ENCODE peak calls at places on chromosomes 1 and 21, in four cellular contexts. One of them, this sample, is unnamed. For H3K4me1, the result is how much of the 10 kb centered on the place peaks cover.

GRCh38 chr1:247905899-247906503 is 10.6 kb downstream of the OR2W3 start:
- DNase-seq in sigmoid colon: no peak
- DNase-seq in fibroblast of lung: no peak
- DNase-seq in HCT116: no peak
- DNase-seq in this sample: no peak

GRCh38 chr1:48099011-48099550 is 101.9 kb upstream of the TRABD2B start:
- DNase-seq in HCT116: no peak
- DNase-seq in fibroblast of lung: no peak
- DNase-seq in sigmoid colon: no peak
- DNase-seq in this sample: no peak

GRCh38 chr1:77888429-77889239 is at the start of gene NEXN:
- DNase-seq in HCT116: no peak
- DNase-seq in sigmoid colon: peak
- DNase-seq in fibroblast of lung: peak
- DNase-seq in this sample: peak

GRCh38 chr1:228734881-228735801 is at the start of gene RHOU:
- DNase-seq in sigmoid colon: peak
- DNase-seq in HCT116: peak
- DNase-seq in fibroblast of lung: peak
- DNase-seq in this sample: peak

GRCh38 chr1:4062560-4062959 is 162.5 kb upstream of the C1orf174 start:
- DNase-seq in fibroblast of lung: no peak
- DNase-seq in sigmoid colon: no peak
- DNase-seq in HCT116: no peak
- DNase-seq in this sample: no peak

GRCh38 chr1:8985915-8986813 is 40.1 kb downstream of the SLC2A7 start:
- DNase-seq in HCT116: peak
- DNase-seq in sigmoid colon: peak
- DNase-seq in fibroblast of lung: peak
- DNase-seq in this sample: peak

GRCh38 chr21:18902641-18903040 is 499.1 kb upstream of the TMPRSS15 start:
- DNase-seq in sigmoid colon: no peak
- DNase-seq in HCT116: no peak
- DNase-seq in fibroblast of lung: no peak
- DNase-seq in this sample: no peak

GRCh38 chr1:27668808-27669723 is 2.9 kb downstream of the IFI6 start:
- DNase-seq in sigmoid colon: peak
- DNase-seq in HCT116: no peak
- DNase-seq in fibroblast of lung: peak
- DNase-seq in this sample: no peak

GRCh38 chr1:247204177-247204647 is 32.4 kb upstream of the ZNF124 start:
- DNase-seq in HCT116: no peak
- DNase-seq in fibroblast of lung: no peak
- DNase-seq in sigmoid colon: no peak
- DNase-seq in this sample: no peak

GRCh38 chr1:20551161-20551560 is 1.2 kb upstream of the FAM43B start:
- DNase-seq in HCT116: no peak
- DNase-seq in sigmoid colon: no peak
- DNase-seq in fibroblast of lung: no peak
- DNase-seq in this sample: no peak

GRCh38 chr1:182955596-182956588 is 2.9 kb upstream of the SHCBP1L start:
- DNase-seq in fibroblast of lung: peak
- DNase-seq in sigmoid colon: no peak
- DNase-seq in HCT116: no peak
- DNase-seq in this sample: no peak

GRCh38 chr1:47708658-47709301 is 270.9 kb downstream of the FOXD2 start:
- DNase-seq in HCT116: no peak
- DNase-seq in fibroblast of lung: peak
- DNase-seq in sigmoid colon: peak
- DNase-seq in this sample: no peak

GRCh38 chr1:33741749-33742148 is 122.1 kb upstream of the HMGB4 start:
- DNase-seq in HCT116: no peak
- DNase-seq in sigmoid colon: no peak
- DNase-seq in fibroblast of lung: no peak
- DNase-seq in this sample: no peak

GRCh38 chr1:8563944-8564537 is 246.1 kb downstream of the SLC45A1 start:
- DNase-seq in HCT116: no peak
- DNase-seq in fibroblast of lung: no peak
- DNase-seq in sigmoid colon: no peak
- DNase-seq in this sample: no peak

GRCh38 chr1:186482661-186483255 is 21.8 kb upstream of the PDC start:
- DNase-seq in sigmoid colon: peak
- DNase-seq in fibroblast of lung: peak
- DNase-seq in HCT116: peak
- DNase-seq in this sample: no peak

GRCh38 chr1:22995774-22996173 is 19.9 kb downstream of the TEX46 start:
- DNase-seq in HCT116: no peak
- DNase-seq in fibroblast of lung: no peak
- DNase-seq in sigmoid colon: no peak
- DNase-seq in this sample: no peak

GRCh38 chr1:224502459-224503160 is 68.0 kb upstream of the WDR26 start:
- DNase-seq in sigmoid colon: peak
- DNase-seq in fibroblast of lung: no peak
- DNase-seq in HCT116: no peak
- DNase-seq in this sample: no peak

GRCh38 chr1:224499204-224499603 is 64.6 kb upstream of the WDR26 start:
- DNase-seq in fibroblast of lung: peak
- DNase-seq in sigmoid colon: no peak
- DNase-seq in HCT116: no peak
- DNase-seq in this sample: no peak

GRCh38 chr1:224498574-224499170 is 64.1 kb upstream of the WDR26 start:
- DNase-seq in HCT116: no peak
- DNase-seq in sigmoid colon: no peak
- DNase-seq in fibroblast of lung: peak
- DNase-seq in this sample: peak

GRCh38 chr1:224501836-224502235 is 67.2 kb upstream of the WDR26 start:
- DNase-seq in fibroblast of lung: no peak
- DNase-seq in HCT116: no peak
- DNase-seq in sigmoid colon: no peak
- DNase-seq in this sample: no peak

DNA sequence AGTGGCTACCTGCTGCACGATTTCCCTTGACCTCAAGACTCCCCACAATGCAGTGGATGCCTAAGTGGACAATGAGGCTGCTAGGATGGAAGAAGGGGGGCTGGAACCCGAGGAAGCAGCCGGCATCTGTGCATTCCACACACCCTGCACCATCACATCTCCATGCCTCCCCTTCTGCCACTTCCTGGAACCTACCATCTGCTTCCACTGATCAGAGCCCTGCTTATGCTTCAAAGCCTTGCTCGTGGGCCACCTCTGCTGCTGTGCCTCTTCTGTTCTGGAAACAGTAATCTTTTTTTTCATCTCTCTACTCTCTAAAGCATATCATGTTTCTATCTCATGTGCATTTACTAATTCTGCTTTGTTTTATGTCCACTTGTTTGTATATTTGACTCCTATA is 66.2 kb upstream of the WDR26 start:
- DNase-seq in HCT116: no peak
- DNase-seq in fibroblast of lung: no peak
- DNase-seq in sigmoid colon: no peak
- DNase-seq in this sample: no peak
- H3K4me1 ChIP-seq in HCT116: under half
- H3K4me1 ChIP-seq in fibroblast of lung: under half
- H3K4me1 ChIP-seq in sigmoid colon: under half
- H3K4me1 ChIP-seq in this sample: under half

GRCh38 chr1:157277281-157277680 is 139.1 kb upstream of the ETV3 start:
- DNase-seq in HCT116: no peak
- DNase-seq in fibroblast of lung: no peak
- DNase-seq in sigmoid colon: no peak
- DNase-seq in this sample: no peak
- TF ChIP-seq CTCF in HCT116: no peak
- TF ChIP-seq CTCF in fibroblast of lung: no peak
- TF ChIP-seq CTCF in sigmoid colon: no peak
- TF ChIP-seq CTCF in this sample: no peak

GRCh38 chr1:220325306-220325995 is 53.2 kb upstream of the RAB3GAP2 start:
- DNase-seq in HCT116: no peak
- DNase-seq in fibroblast of lung: no peak
- DNase-seq in sigmoid colon: no peak
- DNase-seq in this sample: no peak

GRCh38 chr1:220326578-220326977 is 54.3 kb upstream of the RAB3GAP2 start:
- DNase-seq in HCT116: no peak
- DNase-seq in sigmoid colon: no peak
- DNase-seq in fibroblast of lung: peak
- DNase-seq in this sample: no peak

GRCh38 chr1:220331318-220331717 is 59.1 kb upstream of the RAB3GAP2 start:
- DNase-seq in HCT116: no peak
- DNase-seq in sigmoid colon: no peak
- DNase-seq in fibroblast of lung: no peak
- DNase-seq in this sample: no peak

GRCh38 chr1:220327106-220327505 is 54.9 kb upstream of the RAB3GAP2 start:
- DNase-seq in HCT116: no peak
- DNase-seq in fibroblast of lung: no peak
- DNase-seq in sigmoid colon: no peak
- DNase-seq in this sample: no peak

DNA sequence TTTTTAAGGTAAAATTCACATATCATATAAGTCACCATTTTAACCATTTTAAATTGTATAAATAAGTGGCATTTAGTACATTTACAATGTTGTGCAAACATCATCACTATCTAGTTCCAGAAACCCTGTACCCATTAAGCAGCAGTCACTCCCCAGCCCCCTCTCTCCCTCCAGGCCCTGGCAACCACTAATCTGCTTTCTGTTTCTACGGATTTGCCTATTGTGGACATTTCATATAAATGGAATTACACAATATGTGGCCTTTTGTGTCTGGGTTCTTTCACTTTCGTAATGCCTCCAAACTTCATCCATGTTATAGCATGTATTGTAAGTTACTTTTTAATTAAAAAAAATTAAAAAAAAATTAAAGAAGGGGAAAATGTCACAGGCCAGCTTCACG is 58.0 kb upstream of the RAB3GAP2 start:
- DNase-seq in sigmoid colon: no peak
- DNase-seq in HCT116: no peak
- DNase-seq in fibroblast of lung: no peak
- DNase-seq in this sample: no peak
- H3K4me3 ChIP-seq in sigmoid colon: no peak
- H3K4me3 ChIP-seq in HCT116: no peak
- H3K4me3 ChIP-seq in fibroblast of lung: no peak
- H3K4me3 ChIP-seq in this sample: no peak

GRCh38 chr1:16907870-16908758 is 12.3 kb downstream of the RNU1-2 start:
- DNase-seq in HCT116: no peak
- DNase-seq in sigmoid colon: no peak
- DNase-seq in fibroblast of lung: no peak
- DNase-seq in this sample: peak
- H3K4me1 ChIP-seq in HCT116: under half
- H3K4me1 ChIP-seq in sigmoid colon: under half
- H3K4me1 ChIP-seq in fibroblast of lung: under half
- H3K4me1 ChIP-seq in this sample: under half

DNA sequence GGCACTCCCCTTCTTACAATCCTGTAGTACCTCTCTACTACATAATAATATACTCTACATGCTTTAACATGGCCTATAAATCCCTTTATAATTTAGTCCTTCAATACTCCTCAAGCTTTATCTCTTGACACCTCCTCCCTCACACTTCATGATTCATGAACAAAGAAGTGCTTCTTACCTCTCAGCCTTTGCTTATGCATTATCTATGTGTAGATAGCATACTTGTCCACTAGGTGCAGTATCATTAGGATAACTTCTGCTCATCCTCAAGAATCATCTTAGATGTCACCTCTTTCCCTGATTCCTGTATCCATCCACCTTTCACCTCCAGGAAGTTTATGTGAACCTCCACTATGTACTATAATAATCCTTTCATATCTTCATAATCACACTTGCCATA is 74.4 kb downstream of the COL24A1 start:
- DNase-seq in HCT116: peak
- DNase-seq in fibroblast of lung: no peak
- DNase-seq in sigmoid colon: no peak
- DNase-seq in this sample: no peak
- TF ChIP-seq CTCF in HCT116: peak
- TF ChIP-seq CTCF in fibroblast of lung: peak
- TF ChIP-seq CTCF in sigmoid colon: no peak
- TF ChIP-seq CTCF in this sample: no peak

GRCh38 chr1:159946242-159947187 is 1.1 kb upstream of the IGSF9 start:
- DNase-seq in sigmoid colon: no peak
- DNase-seq in fibroblast of lung: no peak
- DNase-seq in HCT116: no peak
- DNase-seq in this sample: no peak
- H3K4me3 ChIP-seq in sigmoid colon: peak
- H3K4me3 ChIP-seq in fibroblast of lung: no peak
- H3K4me3 ChIP-seq in HCT116: peak
- H3K4me3 ChIP-seq in this sample: peak

GRCh38 chr1:57621776-57622175 is 197.9 kb upstream of the DAB1 start:
- DNase-seq in sigmoid colon: no peak
- DNase-seq in HCT116: no peak
- DNase-seq in fibroblast of lung: no peak
- DNase-seq in this sample: no peak
- H3K4me1 ChIP-seq in sigmoid colon: under half
- H3K4me1 ChIP-seq in HCT116: under half
- H3K4me1 ChIP-seq in fibroblast of lung: under half
- H3K4me1 ChIP-seq in this sample: under half

GRCh38 chr1:60825593-60825992 is 256.8 kb upstream of the NFIA start:
- DNase-seq in HCT116: peak
- DNase-seq in sigmoid colon: no peak
- DNase-seq in fibroblast of lung: no peak
- DNase-seq in this sample: no peak
- TF ChIP-seq CTCF in HCT116: peak
- TF ChIP-seq CTCF in sigmoid colon: no peak
- TF ChIP-seq CTCF in fibroblast of lung: peak
- TF ChIP-seq CTCF in this sample: no peak

DNA sequence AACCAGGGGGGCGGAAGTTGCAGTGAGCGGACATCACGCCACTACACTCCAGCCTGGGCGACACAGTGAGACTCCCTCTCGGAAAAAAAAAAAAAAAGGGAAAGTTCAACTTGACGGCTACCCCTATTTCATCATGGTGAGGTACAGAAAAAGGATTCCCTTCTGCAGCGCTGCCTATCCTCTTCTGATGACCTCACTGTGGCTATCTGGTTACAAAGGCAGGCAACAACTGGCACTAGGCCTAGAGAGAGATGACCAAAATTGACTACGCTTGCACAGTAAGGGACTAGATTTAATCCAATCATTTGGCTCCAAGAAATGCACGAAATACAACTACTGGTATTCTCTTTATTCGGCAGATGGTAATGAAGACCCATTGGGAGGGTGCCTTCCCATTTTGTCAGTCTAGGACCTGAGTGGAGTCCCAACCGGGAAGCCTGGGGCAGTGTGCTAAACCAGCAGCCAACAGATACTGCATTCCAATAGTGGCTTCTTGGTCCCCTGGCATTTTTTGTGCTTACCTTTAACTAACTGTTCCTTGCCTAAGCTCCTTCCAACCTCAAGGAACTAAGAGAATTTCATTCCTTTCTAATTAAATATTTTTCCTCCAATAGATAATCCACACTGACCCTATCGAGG is 36.6 kb downstream of the ITPKB start:
- DNase-seq in HCT116: no peak
- DNase-seq in fibroblast of lung: peak
- DNase-seq in sigmoid colon: peak
- DNase-seq in this sample: no peak
- H3K4me3 ChIP-seq in HCT116: no peak
- H3K4me3 ChIP-seq in fibroblast of lung: peak
- H3K4me3 ChIP-seq in sigmoid colon: peak
- H3K4me3 ChIP-seq in this sample: peak

This sample was measured in ascending aorta.